ENCODE peak calls at places on chromosomes 2 and 18, in eight cellular contexts. O, D, I, W, P, C, H and S are unnamed samples.

GRCh38 chr2:235500761-235501662 is 7.2 kb downstream of the AGAP1 start:
- DNase-seq in O (no peak), D (no peak), I (peak; percentile 43), W (no peak), P (peak; percentile 64), C (peak; percentile 48), H (no peak), S (no peak)

GRCh38 chr2:134836986-134837385 is 1.4 kb upstream of the ACMSD start:
- DNase-seq in O (no peak), D (no peak), I (no peak), W (no peak), P (peak; percentile 76), C (peak; percentile 67), H (no peak), S (no peak)

GRCh38 chr2:45276914-45277313 is 267.7 kb upstream of the SIX2 start:
- DNase-seq in O (no peak), D (no peak), I (no peak), W (no peak), P (peak; percentile 18), C (peak; percentile 45), H (no peak), S (no peak)

GRCh38 chr2:27977623-27978312 is 87.2 kb downstream of the BABAM2 start:
- DNase-seq in O (no peak), D (no peak), I (no peak), W (no peak), P (peak; percentile 91), C (peak; percentile 94), H (no peak), S (peak; percentile 87)

GRCh38 chr2:200382883-200383282 is 76.4 kb downstream of the SPATS2L start:
- DNase-seq in O (no peak), D (no peak), I (no peak), W (no peak), P (no peak), C (no peak), H (no peak), S (no peak)

GRCh38 chr2:207173651-207174050 is 7.9 kb upstream of the KLF7 start:
- DNase-seq in O (no peak), D (no peak), I (no peak), W (no peak), P (no peak), C (no peak), H (no peak), S (no peak)

GRCh38 chr2:79715328-79715727 is 202.5 kb downstream of the CTNNA2 start:
- DNase-seq in O (no peak), D (no peak), I (no peak), W (no peak), P (no peak), C (peak; percentile 2), H (no peak), S (no peak)

GRCh38 chr2:153235516-153235915 is 243.0 kb downstream of the RPRM start:
- DNase-seq in O (no peak), D (no peak), I (no peak), W (no peak), P (no peak), C (no peak), H (no peak), S (no peak)

GRCh38 chr2:3432693-3433338 is 53.3 kb downstream of the TRAPPC12 start:
- DNase-seq in O (no peak), D (no peak), I (no peak), W (no peak), P (no peak), C (no peak), H (no peak), S (no peak)

GRCh38 chr2:208369091-208369490 is 37.5 kb upstream of the PTH2R start:
- DNase-seq in O (no peak), D (no peak), I (no peak), W (no peak), P (no peak), C (peak; percentile 8), H (no peak), S (no peak)

GRCh38 chr2:121450301-121450700 is 80.4 kb upstream of the RNU4ATAC start:
- DNase-seq in O (no peak), D (no peak), I (no peak), W (no peak), P (no peak), C (peak; percentile 7), H (no peak), S (no peak)

GRCh38 chr2:70954886-70955285 is 19.2 kb downstream of the ATP6V1B1 start:
- DNase-seq in O (no peak), D (no peak), I (peak; percentile 55), W (no peak), P (no peak), C (no peak), H (no peak), S (no peak)

GRCh38 chr2:96137611-96138129 is 632 bp downstream of the ASTL start:
- DNase-seq in O (no peak), D (no peak), I (no peak), W (no peak), P (no peak), C (no peak), H (no peak), S (no peak)

GRCh38 chr2:181140414-181140813 is 160.0 kb downstream of the UBE2E3 start:
- DNase-seq in O (no peak), D (no peak), I (no peak), W (no peak), P (no peak), C (peak; percentile 63), H (no peak), S (no peak)

GRCh38 chr18:46423226-46423805 is 233.7 kb downstream of the LOXHD1 start:
- DNase-seq in O (no peak), D (no peak), I (no peak), W (no peak), P (no peak), C (no peak), H (no peak), S (peak; percentile 42)

GRCh38 chr2:203583696-203584095 is 48.6 kb upstream of the RAPH1 start:
- DNase-seq in O (no peak), D (no peak), I (peak; percentile 78), W (no peak), P (peak; percentile 65), C (no peak), H (peak; percentile 19), S (no peak)

GRCh38 chr2:54757496-54757895 is 34.0 kb downstream of the EML6 start:
- DNase-seq in O (no peak), D (no peak), I (no peak), W (no peak), P (no peak), C (no peak), H (no peak), S (no peak)

GRCh38 chr2:40371525-40372277 is 80.2 kb downstream of the SLC8A1 start:
- DNase-seq in O (no peak), D (no peak), I (peak; percentile 76), W (peak; percentile 69), P (peak; percentile 96), C (peak; percentile 69), H (peak; percentile 16), S (peak; percentile 42)

GRCh38 chr2:3626817-3627499 is 31.0 kb upstream of the ALLC start:
- DNase-seq in O (no peak), D (peak; percentile 23), I (peak; percentile 65), W (no peak), P (no peak), C (no peak), H (no peak), S (peak; percentile 11)

DNA sequence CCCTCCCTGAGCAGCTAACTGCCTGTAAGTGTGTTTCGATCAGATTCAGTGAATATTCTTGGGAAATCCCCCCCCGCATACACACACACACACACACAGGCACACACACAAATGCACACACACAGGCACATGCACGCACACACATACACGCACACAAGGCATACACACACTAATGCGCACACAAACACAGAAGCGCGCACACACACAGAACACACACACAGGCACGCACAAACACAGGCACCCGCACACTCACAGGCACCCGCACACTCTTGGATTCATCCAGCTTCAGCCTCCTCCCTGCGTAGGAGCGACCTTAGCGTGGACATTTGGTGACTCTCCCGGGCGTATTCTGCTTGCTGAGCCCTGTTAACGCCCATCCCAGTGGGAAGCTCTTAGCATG is 656.5 kb downstream of the GALR1 start:
- DNase-seq in O (no peak), D (no peak), I (no peak), W (no peak), P (no peak), C (no peak), H (no peak), S (no peak)
- H3K27me3 ChIP-seq in O (no peaks in the 10 kb centered on the region), D (peaks cover 9% of the 10 kb centered on the region), I (no peaks in the 10 kb centered on the region), W (no peaks in the 10 kb centered on the region), P (no peaks in the 10 kb centered on the region), C (no peaks in the 10 kb centered on the region), H (no peaks in the 10 kb centered on the region), S (no peaks in the 10 kb centered on the region)

DNA sequence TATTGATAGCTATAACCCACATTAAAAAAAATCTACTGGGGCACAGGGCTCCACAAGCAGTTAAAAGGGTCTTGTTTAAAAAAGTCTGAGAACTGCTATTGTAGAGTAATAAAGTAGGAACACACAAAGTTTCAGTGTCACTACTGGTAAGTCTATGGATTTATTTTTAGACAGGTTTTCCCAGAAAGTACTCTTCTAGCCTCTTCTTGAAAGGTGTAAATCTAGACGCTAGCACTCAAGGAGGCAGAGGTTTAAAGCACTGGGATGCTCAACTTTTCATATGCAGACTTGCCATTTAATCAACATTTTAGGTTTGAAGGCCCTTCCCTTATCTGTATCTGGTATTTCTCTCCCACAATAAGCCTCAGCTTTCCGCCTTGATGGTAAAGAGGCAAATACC is 33.4 kb downstream of the FBXO11 start:
- DNase-seq in O (no peak), D (no peak), I (no peak), W (no peak), P (no peak), C (no peak), H (no peak), S (no peak)
- H3K27me3 ChIP-seq in O (no peaks in the 10 kb centered on the region), D (no peaks in the 10 kb centered on the region), I (no peaks in the 10 kb centered on the region), W (no peaks in the 10 kb centered on the region), P (no peaks in the 10 kb centered on the region), C (no peaks in the 10 kb centered on the region), H (no peaks in the 10 kb centered on the region), S (no peaks in the 10 kb centered on the region)

DNA sequence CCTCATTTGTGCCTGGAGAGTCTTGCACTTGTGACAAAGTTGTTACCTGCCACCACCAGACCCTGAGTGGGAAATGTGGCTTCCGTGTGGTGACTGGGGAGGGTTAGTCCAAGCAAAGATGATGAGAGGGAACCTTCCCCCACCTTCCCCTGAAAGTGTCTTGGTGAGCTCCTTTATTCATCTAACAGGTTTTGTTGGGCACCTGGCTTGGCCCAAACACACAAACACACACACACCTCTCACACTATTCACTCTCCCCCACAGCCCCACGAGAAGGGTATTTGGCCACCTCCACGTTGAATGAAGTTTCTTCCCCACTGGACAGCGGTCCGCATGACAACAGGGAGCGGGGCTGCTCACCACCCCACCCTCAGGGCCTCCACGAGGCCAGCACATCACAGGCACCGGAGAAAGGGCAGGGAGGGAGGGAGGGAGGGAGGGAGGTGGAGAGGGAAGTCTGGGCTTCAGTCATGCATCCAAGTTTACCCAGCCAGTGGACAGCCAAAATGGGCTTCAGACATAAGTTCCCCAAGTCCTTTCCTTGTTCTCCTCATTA is 1.4 kb downstream of the CIB4 start:
- DNase-seq in O (no peak), D (peak; percentile 17), I (no peak), W (no peak), P (no peak), C (no peak), H (no peak), S (peak; percentile 55)
- H3K27me3 ChIP-seq in O (no peaks in the 10 kb centered on the region), D (peaks cover 41% of the 10 kb centered on the region), I (no peaks in the 10 kb centered on the region), W (no peaks in the 10 kb centered on the region), P (peaks cover 6% of the 10 kb centered on the region), C (peaks cover 24% of the 10 kb centered on the region), H (peaks cover 4% of the 10 kb centered on the region), S (no peaks in the 10 kb centered on the region)

DNA sequence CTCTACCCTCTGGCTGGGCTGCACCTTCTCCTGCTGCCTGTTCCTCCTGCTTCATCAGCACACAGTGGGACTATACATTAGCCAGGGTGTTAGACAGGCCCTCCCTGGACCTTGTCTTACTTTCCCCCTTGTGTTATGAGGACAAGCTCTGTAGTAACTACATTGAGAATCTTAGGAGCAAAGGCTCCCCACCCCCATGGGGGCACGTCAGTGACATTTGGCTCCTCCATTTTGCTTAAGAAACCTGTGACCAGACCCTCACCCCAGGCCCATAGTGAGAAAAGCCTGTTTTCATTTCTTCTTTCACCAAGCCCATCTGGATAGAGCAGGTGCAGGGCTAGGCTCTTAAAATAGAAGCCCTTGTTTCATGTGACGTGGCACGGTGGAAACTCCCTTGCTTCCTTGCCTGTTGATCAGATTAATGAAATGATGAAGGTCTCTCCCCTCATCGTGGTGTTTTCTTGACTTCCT is 146.7 kb downstream of the RPIA start:
- DNase-seq in O (no peak), D (no peak), I (no peak), W (no peak), P (no peak), C (no peak), H (peak; percentile 57), S (no peak)
- H3K27me3 ChIP-seq in O (no peaks in the 10 kb centered on the region), D (peaks cover 4% of the 10 kb centered on the region), I (no peaks in the 10 kb centered on the region), W (no peaks in the 10 kb centered on the region), P (no peaks in the 10 kb centered on the region), C (no peaks in the 10 kb centered on the region), H (no peaks in the 10 kb centered on the region), S (no peaks in the 10 kb centered on the region)